ENCODE peak calls at places on chromosomes 7 and 10, in nine cellular contexts. W, M, Q, X, J, T, U, O and G are unnamed samples. For H3K27me3, the result is how much of the 10 kb centered on the place peaks cover.

GRCh38 chr7:48298779-48299178 is 127.5 kb downstream of the ABCA13 start:
- DNase-seq in W (no peak), M (no peak), Q (no peak), X (no peak), J (no peak), T (peak), U (no peak), O (no peak), G (no peak)

GRCh38 chr7:158820656-158821055 is 8.7 kb downstream of the ESYT2 start:
- DNase-seq in W (peak), M (no peak), Q (no peak), X (no peak), J (no peak), T (no peak), U (no peak), O (no peak), G (no peak)

GRCh38 chr7:66557214-66558200 is 71.2 kb upstream of the KCTD7 start:
- DNase-seq in W (peak), M (peak), Q (peak), X (no peak), J (peak), T (peak), U (peak), O (peak), G (peak)

GRCh38 chr10:14397069-14397468 is 66.3 kb upstream of the FRMD4A start:
- DNase-seq in W (peak), M (peak), Q (peak), X (peak), J (peak), T (no peak), U (no peak), O (peak), G (peak)

GRCh38 chr10:30742471-30742870 is 112.9 kb upstream of the LYZL2 start:
- DNase-seq in W (no peak), M (no peak), Q (no peak), X (no peak), J (no peak), T (peak), U (no peak), O (no peak), G (no peak)

GRCh38 chr7:117110480-117111315 is 157.4 kb downstream of the ST7 start:
- DNase-seq in W (no peak), M (no peak), Q (peak), X (no peak), J (no peak), T (peak), U (no peak), O (no peak), G (no peak)

GRCh38 chr7:92749327-92749730 is 87.0 kb downstream of the CDK6 start:
- DNase-seq in W (no peak), M (no peak), Q (no peak), X (no peak), J (no peak), T (no peak), U (no peak), O (no peak), G (no peak)

GRCh38 chr10:34280599-34281374 is 534.3 kb downstream of the PARD3 start:
- DNase-seq in W (peak), M (no peak), Q (peak), X (peak), J (peak), T (no peak), U (peak), O (no peak), G (no peak)

GRCh38 chr7:90999989-91000979 is 263.9 kb upstream of the FZD1 start:
- DNase-seq in W (no peak), M (no peak), Q (no peak), X (peak), J (no peak), T (no peak), U (no peak), O (no peak), G (no peak)

GRCh38 chr7:125926621-125927020 is 997.0 kb upstream of the POT1 start:
- DNase-seq in W (no peak), M (no peak), Q (no peak), X (no peak), J (no peak), T (no peak), U (no peak), O (no peak), G (no peak)

GRCh38 chr7:16921644-16922257 is 40.0 kb upstream of the AGR3 start:
- DNase-seq in W (no peak), M (no peak), Q (peak), X (no peak), J (no peak), T (no peak), U (peak), O (no peak), G (no peak)

GRCh38 chr10:23656735-23657134 is 217.9 kb downstream of the OTUD1 start:
- DNase-seq in W (peak), M (no peak), Q (peak), X (no peak), J (no peak), T (no peak), U (no peak), O (no peak), G (no peak)

GRCh38 chr10:36256166-36256565 is 614.1 kb upstream of the FZD8 start:
- DNase-seq in W (no peak), M (no peak), Q (peak), X (no peak), J (no peak), T (no peak), U (no peak), O (no peak), G (no peak)

GRCh38 chr7:12661581-12661980 is 25.9 kb upstream of the ARL4A start:
- DNase-seq in W (no peak), M (no peak), Q (no peak), X (no peak), J (no peak), T (no peak), U (no peak), O (no peak), G (no peak)

GRCh38 chr7:106166651-106167342 is 54.7 kb upstream of the SYPL1 start:
- DNase-seq in W (peak), M (no peak), Q (peak), X (no peak), J (no peak), T (no peak), U (peak), O (peak), G (no peak)

GRCh38 chr7:134814730-134815364 is 35.4 kb downstream of the CALD1 start:
- DNase-seq in W (no peak), M (peak), Q (no peak), X (no peak), J (no peak), T (no peak), U (no peak), O (no peak), G (no peak)

GRCh38 chr7:134813668-134814067 is 34.2 kb downstream of the CALD1 start:
- DNase-seq in W (no peak), M (no peak), Q (peak), X (no peak), J (no peak), T (no peak), U (no peak), O (no peak), G (no peak)

GRCh38 chr7:134809611-134810010 is 30.2 kb downstream of the CALD1 start:
- DNase-seq in W (no peak), M (no peak), Q (no peak), X (no peak), J (no peak), T (no peak), U (no peak), O (no peak), G (no peak)

GRCh38 chr7:134806197-134806596 is 26.8 kb downstream of the CALD1 start:
- DNase-seq in W (no peak), M (no peak), Q (no peak), X (no peak), J (no peak), T (no peak), U (no peak), O (no peak), G (no peak)

DNA sequence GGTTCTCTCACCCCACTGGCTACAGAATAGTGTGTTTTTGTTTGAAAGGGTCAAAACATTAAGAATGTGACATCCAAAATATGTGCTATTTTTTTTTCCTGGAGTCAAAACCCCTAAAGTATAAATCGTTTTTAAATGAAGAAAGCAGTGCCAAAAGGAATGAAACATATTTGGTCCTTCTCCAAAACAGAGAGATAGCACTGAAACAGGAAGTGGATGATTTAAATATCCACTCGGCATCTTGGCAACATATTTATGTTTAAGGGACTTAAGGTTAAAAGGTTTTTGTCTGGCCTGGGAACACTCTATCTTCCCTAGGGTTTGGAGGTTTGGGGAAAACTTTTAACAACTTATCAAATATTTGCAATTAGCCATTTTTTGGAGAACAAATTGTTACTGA is 32.4 kb downstream of the CALD1 start:
- DNase-seq in W (no peak), M (no peak), Q (no peak), X (no peak), J (no peak), T (no peak), U (no peak), O (no peak), G (no peak)
- H3K4me3 ChIP-seq in W (no peak), M (no peak), Q (no peak), X (no peak), J (no peak), T (no peak), U (no peak), O (no peak), G (no peak)

GRCh38 chr10:75407716-75408511 is 6.3 kb upstream of the ZNF503 start:
- DNase-seq in W (peak), M (peak), Q (peak), X (no peak), J (peak), T (peak), U (peak), O (peak), G (peak)
- TF ChIP-seq CTCF in W (no peak), M (no peak), Q (peak), X (no peak), J (no peak), T (no peak), U (no peak), O (no peak), G (peak)

DNA sequence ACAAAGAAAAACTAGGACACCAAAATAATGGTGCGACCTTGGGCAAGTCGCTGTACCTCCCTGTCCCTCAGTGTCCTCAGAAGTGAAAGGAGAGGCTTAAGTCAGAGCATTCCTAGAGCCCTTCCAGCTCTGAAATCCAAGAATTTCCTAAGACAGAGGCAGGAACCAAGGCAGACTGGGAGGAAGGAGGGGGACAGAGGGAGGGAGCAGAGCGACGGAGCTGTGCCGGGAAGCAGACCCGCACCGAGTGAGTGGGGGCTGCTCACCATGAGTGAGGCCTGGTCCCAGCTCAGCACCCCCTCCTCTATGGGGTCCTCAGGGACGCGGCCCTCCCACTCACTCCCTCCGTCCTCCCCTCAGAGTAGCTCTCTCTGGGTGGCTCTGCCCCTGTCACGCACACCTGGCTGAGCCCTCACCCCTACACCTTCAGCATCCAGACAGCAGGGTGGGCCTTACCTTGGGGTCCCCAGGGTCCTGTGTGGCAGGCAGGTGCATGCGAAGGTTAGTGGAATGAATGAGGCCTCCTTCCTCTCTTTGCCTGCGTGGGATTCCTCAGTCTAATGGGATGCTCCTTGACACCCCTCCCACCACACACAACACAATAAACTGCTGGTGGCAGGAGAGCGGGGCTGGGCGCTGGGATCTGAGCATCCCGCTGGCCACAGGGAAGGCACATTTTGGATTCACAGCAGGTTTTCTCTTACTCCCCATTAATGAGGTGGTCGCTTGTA is 4.6 kb upstream of the SMARCD3 start:
- DNase-seq in W (peak), M (peak), Q (no peak), X (no peak), J (peak), T (no peak), U (no peak), O (no peak), G (no peak)
- H3K27me3 ChIP-seq in W (under half), M (under half), Q (under half), X (under half), J (under half), T (under half), U (under half), O (under half), G (under half)

GRCh38 chr7:95446618-95447017 is 11.8 kb upstream of the PON2 start:
- DNase-seq in W (no peak), M (no peak), Q (no peak), X (no peak), J (no peak), T (no peak), U (no peak), O (no peak), G (no peak)

GRCh38 chr7:95436407-95436806 is 1.6 kb upstream of the PON2 start:
- DNase-seq in W (no peak), M (no peak), Q (no peak), X (no peak), J (no peak), T (no peak), U (no peak), O (no peak), G (no peak)

GRCh38 chr7:95440394-95441038 is 5.7 kb upstream of the PON2 start:
- DNase-seq in W (no peak), M (no peak), Q (peak), X (no peak), J (no peak), T (no peak), U (no peak), O (no peak), G (no peak)

GRCh38 chr7:95444796-95445195 is 10.0 kb upstream of the PON2 start:
- DNase-seq in W (no peak), M (no peak), Q (no peak), X (no peak), J (no peak), T (no peak), U (no peak), O (no peak), G (no peak)

DNA sequence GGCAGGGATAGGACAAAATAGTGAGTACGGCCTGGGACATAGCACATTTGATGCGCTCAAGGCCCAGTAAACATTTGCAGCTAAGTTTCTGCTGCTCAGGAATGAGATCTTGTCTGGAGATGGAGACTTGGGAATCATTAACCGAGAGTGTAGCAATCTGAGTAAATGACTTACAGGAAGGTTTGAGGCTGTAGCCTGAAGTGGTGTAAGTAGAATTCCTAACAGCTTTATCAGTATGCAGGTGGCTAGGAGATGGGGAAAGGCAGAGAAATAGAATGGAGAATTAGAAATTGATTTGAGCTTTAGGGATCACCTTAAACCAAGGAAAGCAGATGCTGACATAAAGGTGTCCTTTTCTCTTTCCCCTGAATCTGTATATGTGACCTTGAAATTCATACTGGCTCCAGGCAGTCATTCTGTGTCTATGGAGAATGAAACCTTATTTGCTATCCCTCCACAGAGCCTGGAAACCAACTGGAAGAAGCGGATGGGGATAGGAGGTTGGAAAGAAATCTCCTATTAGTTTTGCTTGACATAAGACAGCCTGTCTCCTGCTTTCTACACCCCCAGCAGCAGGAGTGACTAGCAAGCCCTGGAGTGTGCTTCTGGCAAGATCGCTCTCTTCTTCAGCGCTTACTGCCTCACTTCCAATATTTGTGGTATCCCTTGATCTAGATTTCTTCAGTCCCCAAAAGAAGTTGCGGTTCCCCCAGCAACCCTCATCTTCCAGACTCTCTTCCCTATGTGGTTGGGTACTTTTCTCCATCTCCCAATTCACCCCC is 6.4 kb upstream of the PON2 start:
- DNase-seq in W (no peak), M (no peak), Q (peak), X (no peak), J (no peak), T (no peak), U (no peak), O (no peak), G (no peak)
- H3K4me3 ChIP-seq in W (no peak), M (no peak), Q (no peak), X (no peak), J (no peak), T (no peak), U (no peak), O (no peak), G (no peak)

DNA sequence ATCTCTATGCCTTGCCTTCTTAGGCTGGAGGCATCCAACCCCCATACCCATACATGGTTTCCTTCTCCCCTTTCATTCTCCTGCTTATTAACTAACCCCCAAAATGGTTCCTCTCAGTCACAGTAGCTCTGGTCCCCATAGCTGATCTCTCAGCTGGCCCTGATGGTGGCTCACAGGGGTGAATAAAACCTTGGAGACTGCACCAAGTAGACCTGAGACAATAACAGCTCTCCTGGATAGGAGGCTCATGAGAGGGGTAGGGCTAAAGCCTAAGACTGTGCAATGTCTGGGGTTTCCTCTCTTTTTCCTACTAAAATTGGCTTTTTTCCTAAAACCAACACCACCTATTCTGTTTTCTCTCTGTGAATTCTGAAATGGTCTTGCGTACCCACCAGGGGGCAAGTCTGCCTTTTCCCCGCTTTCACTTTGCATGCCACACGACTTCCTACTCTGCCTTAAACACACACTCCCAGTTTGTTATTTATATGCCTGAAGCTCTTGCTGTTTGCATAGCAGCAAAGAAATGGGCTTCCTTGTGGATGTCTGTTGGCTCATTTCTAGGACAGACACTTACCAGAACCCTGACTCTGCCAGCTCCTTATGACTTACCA is 18.4 kb upstream of the PON1 start:
- DNase-seq in W (peak), M (no peak), Q (no peak), X (no peak), J (no peak), T (no peak), U (no peak), O (no peak), G (no peak)
- TF ChIP-seq CTCF in W (peak), M (no peak), Q (no peak), X (no peak), J (no peak), T (no peak), U (no peak), O (no peak), G (no peak)

GRCh38 chr10:2660300-2660699 is 407.0 kb upstream of the PFKP start:
- DNase-seq in W (peak), M (no peak), Q (no peak), X (no peak), J (no peak), T (no peak), U (no peak), O (no peak), G (no peak)
- H3K27me3 ChIP-seq in W (under half), M (under half), Q (under half), X (under half), J (under half), T (under half), U (under half), O (under half), G (under half)

DNA sequence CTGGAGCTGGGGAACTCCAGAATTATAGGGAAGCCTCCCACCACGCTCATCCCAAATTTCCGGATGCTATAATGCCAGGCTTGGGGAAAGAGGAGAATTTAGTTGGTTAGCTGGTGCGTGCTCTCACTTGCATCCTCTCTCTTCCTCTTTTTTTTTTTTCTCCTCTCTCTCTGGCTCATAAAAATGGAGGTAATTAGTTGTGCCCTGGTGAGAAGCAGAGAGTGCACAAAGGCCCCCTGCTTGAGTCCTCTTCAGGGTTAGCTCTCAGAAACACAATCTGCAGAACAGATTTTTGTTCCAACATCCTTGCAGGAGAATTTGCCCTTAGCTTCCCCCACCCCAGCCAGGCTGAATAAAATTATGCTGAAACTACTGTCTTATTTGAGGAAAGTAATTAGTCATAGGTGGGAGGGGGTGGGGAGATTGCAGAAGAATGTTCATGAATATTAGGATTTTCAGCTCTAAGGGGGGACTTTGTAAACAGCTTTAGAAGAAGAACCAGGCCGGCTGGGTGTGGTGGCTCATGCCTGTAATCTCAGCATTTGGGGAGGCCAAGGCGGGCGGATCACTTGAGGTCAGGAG is 7.6 kb downstream of the SERPINE1 start:
- DNase-seq in W (no peak), M (no peak), Q (no peak), X (no peak), J (no peak), T (no peak), U (no peak), O (no peak), G (no peak)
- H3K4me3 ChIP-seq in W (no peak), M (no peak), Q (no peak), X (no peak), J (no peak), T (no peak), U (no peak), O (no peak), G (no peak)

GRCh38 chr7:156843157-156843556 is 49.8 kb downstream of the LMBR1 start:
- DNase-seq in W (no peak), M (no peak), Q (no peak), X (no peak), J (no peak), T (no peak), U (no peak), O (no peak), G (no peak)

GRCh38 chr7:156840134-156840533 is 52.8 kb downstream of the LMBR1 start:
- DNase-seq in W (no peak), M (no peak), Q (no peak), X (no peak), J (no peak), T (no peak), U (no peak), O (no peak), G (no peak)

GRCh38 chr7:156842740-156843140 is 50.2 kb downstream of the LMBR1 start:
- DNase-seq in W (no peak), M (no peak), Q (no peak), X (no peak), J (no peak), T (no peak), U (peak), O (no peak), G (no peak)

GRCh38 chr7:156841497-156841896 is 51.5 kb downstream of the LMBR1 start:
- DNase-seq in W (no peak), M (no peak), Q (no peak), X (no peak), J (no peak), T (no peak), U (no peak), O (no peak), G (no peak)

GRCh38 chr7:156842317-156842716 is 50.7 kb downstream of the LMBR1 start:
- DNase-seq in W (no peak), M (no peak), Q (no peak), X (no peak), J (no peak), T (no peak), U (no peak), O (no peak), G (no peak)
- TF ChIP-seq CTCF in W (no peak), M (no peak), Q (no peak), X (no peak), J (no peak), T (no peak), U (no peak), O (no peak), G (no peak)